ENCODE peak calls at places on chromosomes 13 and 19, in ten cellular contexts. A, W, L, K, H, S, G, M, X and Q are unnamed samples.

GRCh38 chr13:44734204-44734707 is 158.1 kb upstream of the TSC22D1 start:
- DNase-seq in S (no peak), L (peak; percentile 94), H (peak; percentile 62), X (no peak), A (no peak), W (no peak), M (no peak), G (no peak), K (no peak), Q (no peak)

GRCh38 chr13:107867701-107868661 is 347.4 kb downstream of the LIG4 start:
- DNase-seq in S (no peak), G (no peak), K (no peak), W (no peak), M (no peak), H (no peak), X (no peak), A (peak; percentile 15), L (no peak), Q (peak; percentile 94)

GRCh38 chr19:46515879-46516350 is 20.2 kb upstream of the PNMA8B start:
- DNase-seq in A (peak; percentile 71), K (no peak), M (peak; percentile 28), S (no peak), L (no peak), G (no peak), X (no peak), H (no peak), W (no peak), Q (peak; percentile 35)

GRCh38 chr19:11164879-11165406 is 9.4 kb upstream of the SPC24 start:
- DNase-seq in L (peak; percentile 44), H (peak; percentile 85), M (no peak), G (peak; percentile 77), S (peak; percentile 89), X (no peak), A (no peak), W (no peak), K (peak; percentile 92), Q (no peak)

GRCh38 chr13:66577358-66577757 is 652.8 kb downstream of the PCDH9 start:
- DNase-seq in G (no peak), M (no peak), H (no peak), W (no peak), K (no peak), A (no peak), X (no peak), S (no peak), L (no peak), Q (no peak)

GRCh38 chr19:2224754-2225349 is 11.3 kb downstream of the PLEKHJ1 start:
- DNase-seq in G (no peak), W (no peak), L (no peak), X (no peak), A (no peak), K (no peak), M (no peak), H (no peak), S (no peak), Q (no peak)

GRCh38 chr19:12330340-12330739 is 3.1 kb downstream of the ZNF563 start:
- DNase-seq in A (no peak), S (no peak), H (no peak), G (no peak), L (no peak), X (no peak), K (no peak), M (no peak), W (no peak), Q (no peak)

GRCh38 chr13:105897575-105897974 is 637.9 kb downstream of the EFNB2 start:
- DNase-seq in M (no peak), W (no peak), A (no peak), X (no peak), K (no peak), S (no peak), L (no peak), G (no peak), H (no peak), Q (no peak)

GRCh38 chr19:16327911-16328823 is 3.5 kb downstream of the KLF2 start:
- DNase-seq in A (peak; percentile 32), G (peak; percentile 92), X (peak; percentile 74), K (peak; percentile 85), W (no peak), H (peak; percentile 76), M (no peak), L (peak; percentile 78), S (peak; percentile 93), Q (no peak)

GRCh38 chr19:55301459-55302331 is 17.9 kb downstream of the BRSK1 start:
- DNase-seq in X (peak; percentile 91), W (peak; percentile 90), K (peak; percentile 88), L (peak; percentile 53), A (peak; percentile 82), M (peak; percentile 84), H (peak; percentile 84), S (peak; percentile 92), G (peak; percentile 82), Q (peak; percentile 100)

DNA sequence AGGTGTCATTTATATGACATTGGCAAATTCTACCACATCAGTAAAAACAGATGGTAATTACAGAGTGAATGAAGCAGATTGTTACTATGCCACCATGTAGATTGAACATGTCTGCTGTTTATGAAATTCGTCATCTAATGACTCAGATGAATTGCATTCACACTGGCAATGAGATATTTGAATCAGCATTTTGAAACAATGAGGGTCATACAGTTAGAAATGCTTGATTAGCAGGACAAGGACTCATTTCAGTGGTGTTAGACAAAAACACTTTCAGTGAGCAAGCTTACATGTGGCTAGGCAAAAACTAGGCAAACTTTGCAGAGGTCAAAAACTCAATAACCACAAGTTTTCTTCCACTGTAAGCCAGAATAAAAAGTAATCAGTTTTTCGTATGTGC is 1165.0 kb downstream of the SLITRK1 start:
- DNase-seq in S (no peak), H (no peak), X (no peak), M (no peak), K (no peak), G (no peak), A (no peak), W (no peak), L (no peak), Q (peak; percentile 11)
- TF ChIP-seq POLR2A in S (no peak), H (no peak), X (no peak), M (no peak), K (no peak), G (no peak), A (no peak), W (no peak), L (no peak), Q (no peak)

GRCh38 chr13:24459234-24459633 is 53.3 kb downstream of the PARP4 start:
- DNase-seq in X (no peak), S (no peak), W (no peak), A (no peak), K (no peak), L (no peak), H (no peak), M (no peak), G (no peak), Q (no peak)

GRCh38 chr13:24454100-24454499 is 58.5 kb downstream of the PARP4 start:
- DNase-seq in M (no peak), K (no peak), S (no peak), H (no peak), L (no peak), G (no peak), A (no peak), X (no peak), W (no peak), Q (no peak)

GRCh38 chr13:24458736-24459135 is 53.8 kb downstream of the PARP4 start:
- DNase-seq in M (no peak), G (no peak), W (no peak), A (no peak), H (no peak), L (no peak), X (no peak), K (no peak), S (no peak), Q (no peak)

GRCh38 chr13:24460256-24460655 is 52.3 kb downstream of the PARP4 start:
- DNase-seq in S (no peak), H (no peak), L (no peak), W (no peak), X (no peak), K (no peak), A (no peak), M (no peak), G (no peak), Q (no peak)

GRCh38 chr13:24456396-24456795 is 56.2 kb downstream of the PARP4 start:
- DNase-seq in M (no peak), L (no peak), H (no peak), W (no peak), G (no peak), A (no peak), K (no peak), X (no peak), S (no peak), Q (no peak)
- TF ChIP-seq POLR2A in M (no peak), L (no peak), H (no peak), W (no peak), G (no peak), A (no peak), K (no peak), X (no peak), S (no peak), Q (no peak)

DNA sequence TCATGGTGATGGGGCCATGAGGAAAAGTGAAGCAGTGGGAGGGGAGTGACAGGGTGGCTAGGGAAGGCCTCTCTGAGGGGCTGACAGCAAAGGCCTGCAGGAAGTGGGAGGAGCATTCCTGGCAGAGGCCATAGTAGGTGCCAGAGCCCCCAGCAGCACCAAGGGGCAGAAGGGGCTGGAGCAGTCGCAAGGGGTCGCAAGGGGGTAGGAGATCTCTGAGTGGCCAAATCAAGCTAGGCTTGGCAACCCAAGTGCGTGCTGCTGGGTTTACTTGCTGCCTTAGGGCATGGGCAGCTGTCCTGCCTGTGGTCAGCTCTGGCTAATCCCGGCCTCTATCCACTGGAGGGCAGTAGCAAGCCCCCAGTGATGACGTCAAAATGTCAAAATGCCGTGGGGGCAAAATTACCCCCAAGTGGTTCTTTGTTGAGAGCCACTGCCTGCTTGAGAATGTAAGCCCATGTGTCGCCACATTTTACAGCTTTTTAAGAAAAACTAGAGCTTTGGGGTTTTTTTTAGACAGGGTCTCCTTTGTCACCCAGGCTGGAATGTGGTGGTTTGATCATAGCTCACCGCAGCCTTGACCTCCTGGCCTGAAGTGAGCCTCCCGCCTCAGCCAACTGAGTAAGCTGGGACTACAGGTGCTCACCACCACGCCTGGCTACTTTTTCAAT is 11.8 kb downstream of the CCDC97 start:
- DNase-seq in L (no peak), A (peak; percentile 76), H (no peak), W (no peak), S (no peak), G (no peak), M (peak; percentile 56), X (peak; percentile 40), K (peak; percentile 59), Q (peak; percentile 90)
- TF ChIP-seq POLR2A in L (no peak), A (no peak), H (no peak), W (no peak), S (no peak), G (no peak), M (no peak), X (no peak), K (no peak), Q (no peak)

GRCh38 chr19:41882568-41883462 is at the start of gene ARHGEF1:
- DNase-seq in G (no peak), A (no peak), W (peak; percentile 71), M (no peak), S (peak; percentile 77), H (peak; percentile 80), K (peak; percentile 51), L (no peak), X (peak; percentile 78), Q (peak; percentile 65)
- TF ChIP-seq POLR2A in G (no peak), A (peak; percentile 58), W (peak; percentile 44), M (no peak), S (peak; percentile 26), H (peak; percentile 62), K (no peak), L (peak; percentile 29), X (peak; percentile 65), Q (no peak)